ENCODE peak calls at places on chromosomes 16 and 17, in eight cellular contexts. One of them, this sample, is unnamed.
A peak's percentile ranks its signal among the peaks of the same experiment; 100 is the strongest.

GRCh38 chr17:80245566-80246265 is 14.9 kb upstream of the RNF213 start:
- DNase-seq in Panc1: no peak
- DNase-seq in CD4-positive, alpha-beta T cell: no peak
- DNase-seq in lower leg skin: no peak
- DNase-seq in HFFc6: no peak
- DNase-seq in cardiac fibroblast: no peak
- DNase-seq in A549: no peak
- DNase-seq in WTC11: no peak
- DNase-seq in this sample: no peak

GRCh38 chr16:57480754-57481230 is 5.5 kb downstream of the DOK4 start:
- DNase-seq in Panc1: no peak
- DNase-seq in CD4-positive, alpha-beta T cell: no peak
- DNase-seq in lower leg skin: no peak
- DNase-seq in HFFc6: no peak
- DNase-seq in cardiac fibroblast: no peak
- DNase-seq in A549: no peak
- DNase-seq in WTC11: no peak
- DNase-seq in this sample: no peak

GRCh38 chr16:15682105-15682570 is 32.1 kb downstream of the NDE1 start:
- DNase-seq in Panc1: peak; percentile 86
- DNase-seq in CD4-positive, alpha-beta T cell: peak; percentile 35
- DNase-seq in lower leg skin: no peak
- DNase-seq in HFFc6: peak; percentile 83
- DNase-seq in cardiac fibroblast: peak; percentile 75
- DNase-seq in A549: peak; percentile 80
- DNase-seq in WTC11: peak; percentile 58
- DNase-seq in this sample: peak; percentile 69

GRCh38 chr17:13074026-13074425 is 56.2 kb upstream of the ELAC2 start:
- DNase-seq in Panc1: no peak
- DNase-seq in CD4-positive, alpha-beta T cell: no peak
- DNase-seq in lower leg skin: peak; percentile 70
- DNase-seq in HFFc6: peak; percentile 11
- DNase-seq in cardiac fibroblast: peak; percentile 14
- DNase-seq in A549: peak; percentile 5
- DNase-seq in WTC11: no peak
- DNase-seq in this sample: no peak

GRCh38 chr16:79434097-79434496 is 166.4 kb downstream of the MAF start:
- DNase-seq in Panc1: no peak
- DNase-seq in CD4-positive, alpha-beta T cell: no peak
- DNase-seq in lower leg skin: no peak
- DNase-seq in HFFc6: no peak
- DNase-seq in cardiac fibroblast: no peak
- DNase-seq in A549: no peak
- DNase-seq in WTC11: no peak
- DNase-seq in this sample: no peak

GRCh38 chr17:18002171-18002570 is 29.5 kb downstream of the DRC3 start:
- DNase-seq in Panc1: no peak
- DNase-seq in CD4-positive, alpha-beta T cell: no peak
- DNase-seq in lower leg skin: no peak
- DNase-seq in HFFc6: no peak
- DNase-seq in cardiac fibroblast: no peak
- DNase-seq in A549: no peak
- DNase-seq in WTC11: no peak
- DNase-seq in this sample: no peak

GRCh38 chr17:57092171-57092570 is 7.1 kb downstream of the AKAP1 start:
- DNase-seq in Panc1: no peak
- DNase-seq in CD4-positive, alpha-beta T cell: no peak
- DNase-seq in lower leg skin: no peak
- DNase-seq in HFFc6: no peak
- DNase-seq in cardiac fibroblast: peak; percentile 36
- DNase-seq in A549: no peak
- DNase-seq in WTC11: no peak
- DNase-seq in this sample: no peak

GRCh38 chr17:48014603-48015037 is 23.0 kb downstream of the COPZ2 start:
- DNase-seq in Panc1: no peak
- DNase-seq in CD4-positive, alpha-beta T cell: no peak
- DNase-seq in lower leg skin: no peak
- DNase-seq in HFFc6: no peak
- DNase-seq in cardiac fibroblast: no peak
- DNase-seq in A549: no peak
- DNase-seq in WTC11: no peak
- DNase-seq in this sample: no peak

GRCh38 chr17:66275651-66276050 is 26.8 kb upstream of the PRKCA start:
- DNase-seq in Panc1: peak; percentile 81
- DNase-seq in CD4-positive, alpha-beta T cell: no peak
- DNase-seq in lower leg skin: no peak
- DNase-seq in HFFc6: peak; percentile 99
- DNase-seq in cardiac fibroblast: peak; percentile 76
- DNase-seq in A549: peak; percentile 97
- DNase-seq in WTC11: no peak
- DNase-seq in this sample: peak; percentile 73

GRCh38 chr16:86219655-86220445 is 290.5 kb upstream of the FOXF1 start:
- DNase-seq in Panc1: no peak
- DNase-seq in CD4-positive, alpha-beta T cell: no peak
- DNase-seq in lower leg skin: peak; percentile 21
- DNase-seq in HFFc6: no peak
- DNase-seq in cardiac fibroblast: peak; percentile 37
- DNase-seq in A549: no peak
- DNase-seq in WTC11: no peak
- DNase-seq in this sample: no peak

GRCh38 chr16:74745926-74746325 is 28.7 kb downstream of the FA2H start:
- DNase-seq in Panc1: no peak
- DNase-seq in CD4-positive, alpha-beta T cell: no peak
- DNase-seq in lower leg skin: no peak
- DNase-seq in HFFc6: no peak
- DNase-seq in cardiac fibroblast: no peak
- DNase-seq in A549: no peak
- DNase-seq in WTC11: no peak
- DNase-seq in this sample: no peak

GRCh38 chr16:85138825-85139627 is 26.8 kb upstream of the CIBAR2 start:
- DNase-seq in Panc1: no peak
- DNase-seq in CD4-positive, alpha-beta T cell: no peak
- DNase-seq in lower leg skin: no peak
- DNase-seq in HFFc6: no peak
- DNase-seq in cardiac fibroblast: no peak
- DNase-seq in A549: no peak
- DNase-seq in WTC11: no peak
- DNase-seq in this sample: no peak

GRCh38 chr17:50861334-50861676 is 4.8 kb downstream of the TOB1 start:
- DNase-seq in Panc1: no peak
- DNase-seq in CD4-positive, alpha-beta T cell: no peak
- DNase-seq in lower leg skin: no peak
- DNase-seq in HFFc6: no peak
- DNase-seq in cardiac fibroblast: no peak
- DNase-seq in A549: no peak
- DNase-seq in WTC11: no peak
- DNase-seq in this sample: no peak

GRCh38 chr16:70750893-70751467 is 50.0 kb downstream of the VAC14 start:
- DNase-seq in Panc1: no peak
- DNase-seq in CD4-positive, alpha-beta T cell: no peak
- DNase-seq in lower leg skin: no peak
- DNase-seq in HFFc6: peak; percentile 84
- DNase-seq in cardiac fibroblast: peak; percentile 98
- DNase-seq in A549: peak; percentile 66
- DNase-seq in WTC11: no peak
- DNase-seq in this sample: no peak

GRCh38 chr17:40121886-40122465 is at the start of gene MSL1:
- DNase-seq in Panc1: no peak
- DNase-seq in CD4-positive, alpha-beta T cell: peak; percentile 76
- DNase-seq in lower leg skin: peak; percentile 98
- DNase-seq in HFFc6: peak; percentile 65
- DNase-seq in cardiac fibroblast: peak; percentile 88
- DNase-seq in A549: peak; percentile 83
- DNase-seq in WTC11: peak; percentile 84
- DNase-seq in this sample: peak; percentile 100

DNA sequence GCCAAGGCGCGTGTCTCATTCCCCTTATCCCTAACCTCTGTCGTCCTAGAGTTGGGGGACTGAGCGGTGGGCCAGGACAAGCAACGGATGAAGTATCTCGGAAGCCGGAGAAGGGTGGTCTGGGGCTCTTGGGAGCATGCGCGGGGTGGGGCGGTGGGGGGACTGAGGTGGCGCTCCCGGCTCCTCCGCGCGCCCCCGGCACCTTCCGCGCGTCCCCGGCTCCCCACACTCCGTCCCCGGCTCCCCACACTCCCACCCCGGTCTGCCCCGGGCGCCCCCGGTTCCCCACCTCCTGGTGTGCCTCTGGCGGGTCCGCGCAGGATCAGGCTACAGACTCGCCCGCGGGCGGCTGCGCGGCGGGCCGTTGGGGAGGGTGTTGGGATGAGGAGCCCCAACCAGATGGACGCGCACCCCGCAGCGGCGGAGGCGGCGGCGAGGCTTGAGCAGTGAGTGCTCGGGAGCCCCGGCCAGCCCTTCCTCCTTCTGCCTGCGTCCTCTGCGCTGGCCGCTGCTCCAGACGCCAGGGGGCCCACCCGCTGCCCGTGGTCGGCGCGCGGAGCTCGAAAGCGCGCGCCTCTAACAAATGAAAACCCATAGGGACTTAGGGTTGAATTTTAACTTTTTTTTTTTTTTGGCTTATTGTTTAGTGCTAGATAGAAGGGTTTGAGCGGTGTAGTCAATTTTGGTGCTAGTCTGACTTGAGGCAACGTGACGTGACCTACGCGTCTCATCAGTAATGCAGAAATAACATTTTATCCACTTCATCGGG is 5.6 kb upstream of the CRYM start:
- DNase-seq in Panc1: no peak
- DNase-seq in CD4-positive, alpha-beta T cell: no peak
- DNase-seq in lower leg skin: peak; percentile 87
- DNase-seq in HFFc6: no peak
- DNase-seq in cardiac fibroblast: peak; percentile 49
- DNase-seq in A549: peak; percentile 65
- DNase-seq in WTC11: peak; percentile 79
- DNase-seq in this sample: peak; percentile 65
- TF ChIP-seq CTCF in Panc1: peak; percentile 28
- TF ChIP-seq CTCF in CD4-positive, alpha-beta T cell: no peak
- TF ChIP-seq CTCF in lower leg skin: no peak
- TF ChIP-seq CTCF in HFFc6: peak; percentile 53
- TF ChIP-seq CTCF in cardiac fibroblast: peak; percentile 40
- TF ChIP-seq CTCF in A549: peak; percentile 47
- TF ChIP-seq CTCF in WTC11: no peak
- TF ChIP-seq CTCF in this sample: peak; percentile 55

GRCh38 chr16:3094289-3095027 is 4.6 kb downstream of the ZSCAN10 start:
- DNase-seq in Panc1: no peak
- DNase-seq in CD4-positive, alpha-beta T cell: peak; percentile 36
- DNase-seq in lower leg skin: no peak
- DNase-seq in HFFc6: peak; percentile 20
- DNase-seq in cardiac fibroblast: peak; percentile 62
- DNase-seq in A549: peak; percentile 69
- DNase-seq in WTC11: peak; percentile 62
- DNase-seq in this sample: peak; percentile 46
- TF ChIP-seq CTCF in Panc1: peak; percentile 85
- TF ChIP-seq CTCF in CD4-positive, alpha-beta T cell: peak; percentile 61
- TF ChIP-seq CTCF in lower leg skin: no peak
- TF ChIP-seq CTCF in HFFc6: peak; percentile 77
- TF ChIP-seq CTCF in cardiac fibroblast: peak; percentile 75
- TF ChIP-seq CTCF in A549: peak; percentile 46
- TF ChIP-seq CTCF in WTC11: peak; percentile 68
- TF ChIP-seq CTCF in this sample: peak; percentile 61

GRCh38 chr17:75587718-75588545 is at the start of gene MYO15B:
- DNase-seq in Panc1: no peak
- DNase-seq in CD4-positive, alpha-beta T cell: peak; percentile 40
- DNase-seq in lower leg skin: peak; percentile 91
- DNase-seq in HFFc6: no peak
- DNase-seq in cardiac fibroblast: peak; percentile 12
- DNase-seq in A549: no peak
- DNase-seq in WTC11: peak; percentile 72
- DNase-seq in this sample: peak; percentile 70
- TF ChIP-seq CTCF in Panc1: no peak
- TF ChIP-seq CTCF in CD4-positive, alpha-beta T cell: no peak
- TF ChIP-seq CTCF in lower leg skin: no peak
- TF ChIP-seq CTCF in HFFc6: peak; percentile 11
- TF ChIP-seq CTCF in cardiac fibroblast: peak; percentile 5
- TF ChIP-seq CTCF in A549: no peak
- TF ChIP-seq CTCF in WTC11: no peak
- TF ChIP-seq CTCF in this sample: peak; percentile 48

GRCh38 chr16:23572394-23572793 is 14.9 kb downstream of the UBFD1 start:
- DNase-seq in Panc1: no peak
- DNase-seq in CD4-positive, alpha-beta T cell: no peak
- DNase-seq in lower leg skin: no peak
- DNase-seq in HFFc6: no peak
- DNase-seq in cardiac fibroblast: no peak
- DNase-seq in A549: no peak
- DNase-seq in WTC11: no peak
- DNase-seq in this sample: no peak
- TF ChIP-seq CTCF in Panc1: no peak
- TF ChIP-seq CTCF in CD4-positive, alpha-beta T cell: no peak
- TF ChIP-seq CTCF in lower leg skin: no peak
- TF ChIP-seq CTCF in HFFc6: no peak
- TF ChIP-seq CTCF in cardiac fibroblast: no peak
- TF ChIP-seq CTCF in A549: no peak
- TF ChIP-seq CTCF in WTC11: no peak
- TF ChIP-seq CTCF in this sample: no peak

This sample was measured in Calu3.